ENCODE peak calls at places on chromosomes 4 and X, in four cellular contexts. T is HepG2, H is WTC11, K is K562. G is an unnamed sample.
A peak's percentile ranks its signal among the peaks of the same experiment; 100 is the strongest.

GRCh38 chr4:15636818-15637217 is 18.3 kb downstream of the FBXL5 start:
- DNase-seq in K (no peak), T (no peak), H (no peak), G (no peak)

GRCh38 chr4:137390141-137390540 is 142.2 kb downstream of the PCDH18 start:
- DNase-seq in T (no peak), K (no peak), H (no peak), G (no peak)

GRCh38 chr4:104490770-104491395 is 3.8 kb downstream of the CXXC4 start:
- DNase-seq in H (peak; percentile 56), T (peak; percentile 17), K (peak; percentile 63), G (peak; percentile 58)

GRCh38 chr4:185108669-185109068 is 34.4 kb upstream of the SLC25A4 start:
- DNase-seq in T (no peak), K (no peak), H (no peak), G (no peak)

GRCh38 chr4:27168783-27169182 is 308.1 kb downstream of the STIM2 start:
- DNase-seq in T (no peak), H (no peak), K (no peak), G (no peak)

GRCh38 chr4:166491635-166492034 is 618.6 kb downstream of the TLL1 start:
- DNase-seq in H (no peak), K (no peak), T (no peak), G (no peak)

GRCh38 chrX:68234171-68234910 is 199.0 kb downstream of the OPHN1 start:
- DNase-seq in T (no peak), H (peak; percentile 13), K (no peak), G (peak; percentile 22)

GRCh38 chr4:159719531-159719930 is 616.7 kb downstream of the RAPGEF2 start:
- DNase-seq in K (no peak), H (no peak), T (no peak), G (no peak)

GRCh38 chr4:55186123-55186522 is 60.7 kb upstream of the KDR start:
- DNase-seq in T (no peak), K (no peak), H (no peak), G (no peak)

GRCh38 chr4:84678976-84679744 is 96.2 kb downstream of the CDS1 start:
- DNase-seq in H (no peak), T (no peak), K (no peak), G (no peak)

GRCh38 chrX:22429704-22430103 is 157.0 kb downstream of the CBLL2 start:
- DNase-seq in T (no peak), H (no peak), K (no peak), G (no peak)

GRCh38 chr4:56655627-56656345 is 25.3 kb downstream of the HOPX start:
- DNase-seq in H (peak; percentile 29), T (no peak), K (no peak), G (peak; percentile 44)

GRCh38 chrX:48835524-48836329 is at the start of gene PCSK1N:
- DNase-seq in H (peak; percentile 30), K (no peak), T (peak; percentile 88), G (peak; percentile 68)

GRCh38 chrX:119757979-119758681 is at the start of gene SOWAHD:
- DNase-seq in H (peak; percentile 63), K (peak; percentile 30), T (peak; percentile 50), G (peak; percentile 53)

GRCh38 chr4:72383439-72383838 is 185.6 kb downstream of the ADAMTS3 start:
- DNase-seq in K (no peak), H (no peak), T (no peak), G (no peak)

GRCh38 chr4:8732092-8732491 is 139.5 kb downstream of the CPZ start:
- DNase-seq in K (no peak), H (no peak), T (no peak), G (no peak)

GRCh38 chr4:8774071-8774470 is 97.6 kb downstream of the HMX1 start:
- DNase-seq in K (no peak), T (no peak), H (peak; percentile 4), G (no peak)

GRCh38 chrX:135295238-135295943 is 13.9 kb upstream of the ETDC start:
- DNase-seq in K (no peak), T (no peak), H (peak; percentile 73), G (no peak)

GRCh38 chr4:2835978-2836377 is 7.7 kb upstream of the ADD1 start:
- DNase-seq in T (no peak), H (no peak), K (no peak), G (no peak)

GRCh38 chr4:143375326-143376073 is 38.8 kb downstream of the GAB1 start:
- DNase-seq in T (peak; percentile 17), H (peak; percentile 47), K (peak; percentile 44), G (no peak)

GRCh38 chrX:48460606-48461005 is 9.5 kb downstream of the SLC38A5 start:
- DNase-seq in K (no peak), H (no peak), T (no peak), G (no peak)

GRCh38 chrX:17738737-17739535 is 1.6 kb downstream of the SCML1 start:
- DNase-seq in T (no peak), H (no peak), K (no peak), G (no peak)

GRCh38 chr4:176791591-176792347 is 953 bp downstream of the VEGFC start:
- DNase-seq in K (no peak), H (peak; percentile 45), T (no peak), G (peak; percentile 39)

GRCh38 chr4:138062929-138063328 is 179.2 kb downstream of the SLC7A11 start:
- DNase-seq in T (no peak), K (no peak), H (no peak), G (no peak)

GRCh38 chrX:70433848-70434351 is 10.7 kb upstream of the DLG3 start:
- DNase-seq in K (peak; percentile 80), H (peak; percentile 78), T (peak; percentile 54), G (peak; percentile 82)

GRCh38 chr4:1872918-1873269 is 1.7 kb downstream of the NSD2 start:
- DNase-seq in T (no peak), H (no peak), K (no peak), G (no peak)

GRCh38 chr4:4344915-4345527 is 41.9 kb upstream of the NSG1 start:
- DNase-seq in K (no peak), T (no peak), H (no peak), G (no peak)

GRCh38 chr4:4554234-4554633 is 12.4 kb upstream of the STX18 start:
- DNase-seq in T (no peak), H (no peak), K (no peak), G (no peak)

GRCh38 chrX:63561425-63561824 is 210.3 kb upstream of the SPIN4 start:
- DNase-seq in T (no peak), K (peak; percentile 3), H (no peak), G (no peak)

GRCh38 chr4:106708604-106708876 is 327.6 kb downstream of the DKK2 start:
- DNase-seq in H (no peak), K (no peak), T (no peak), G (no peak)

DNA sequence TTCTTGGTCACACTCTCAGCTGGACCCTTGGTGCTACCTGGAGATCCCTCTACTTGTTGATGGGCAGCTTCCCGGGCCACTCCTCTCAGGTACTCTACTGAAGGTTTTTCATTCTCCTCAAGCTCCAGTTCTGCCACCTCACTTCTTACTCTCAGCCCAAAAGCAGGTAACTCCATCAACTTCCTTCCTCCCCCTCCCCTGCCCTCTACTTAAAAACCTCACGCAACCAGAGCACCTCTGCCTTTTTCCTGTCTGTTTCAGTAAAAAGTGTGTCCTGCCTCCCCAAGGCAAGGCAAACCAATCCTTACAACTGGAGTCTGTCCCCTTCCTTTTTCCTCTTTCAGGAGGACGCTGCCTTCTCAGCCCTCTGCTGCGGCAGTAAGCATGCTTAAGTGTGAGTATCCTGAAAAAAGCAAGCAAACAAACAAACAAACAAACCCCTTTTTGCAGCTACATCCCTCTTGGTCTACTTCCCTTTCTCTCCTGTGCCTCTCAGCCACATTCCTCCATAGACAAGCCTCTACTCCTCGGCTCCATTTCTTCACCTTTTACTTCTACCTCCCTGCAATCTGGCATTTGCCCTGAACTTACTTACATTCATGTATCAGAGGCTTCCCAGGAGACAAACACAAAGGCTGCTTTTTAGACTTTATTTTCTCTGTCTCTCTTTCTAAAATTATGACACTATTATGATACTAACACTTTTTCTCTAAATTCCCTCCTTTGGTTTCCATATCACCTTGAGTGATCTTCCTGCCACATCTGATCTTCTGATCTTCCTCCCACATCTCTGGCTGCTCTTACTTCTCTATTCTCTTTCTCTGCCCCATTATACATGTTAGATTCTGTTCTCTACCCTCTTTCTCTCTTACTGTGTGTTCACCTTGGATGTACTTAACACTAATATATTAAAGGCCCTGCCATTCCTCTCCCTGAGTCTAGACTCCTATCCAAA is 5.4 kb downstream of the ALPK1 start:
- DNase-seq in T (no peak), H (no peak), K (no peak), G (no peak)
- TF ChIP-seq ELF4 in T (no peak), H (no peak), K (no peak), G (no peak)

GRCh38 chr4:139651282-139652194 is 14.1 kb upstream of the MGST2 start:
- DNase-seq in H (peak; percentile 73), K (peak; percentile 73), T (peak; percentile 56), G (peak; percentile 71)
- TF ChIP-seq ELF4 in H (no peak), K (no peak), T (no peak), G (no peak)

DNA sequence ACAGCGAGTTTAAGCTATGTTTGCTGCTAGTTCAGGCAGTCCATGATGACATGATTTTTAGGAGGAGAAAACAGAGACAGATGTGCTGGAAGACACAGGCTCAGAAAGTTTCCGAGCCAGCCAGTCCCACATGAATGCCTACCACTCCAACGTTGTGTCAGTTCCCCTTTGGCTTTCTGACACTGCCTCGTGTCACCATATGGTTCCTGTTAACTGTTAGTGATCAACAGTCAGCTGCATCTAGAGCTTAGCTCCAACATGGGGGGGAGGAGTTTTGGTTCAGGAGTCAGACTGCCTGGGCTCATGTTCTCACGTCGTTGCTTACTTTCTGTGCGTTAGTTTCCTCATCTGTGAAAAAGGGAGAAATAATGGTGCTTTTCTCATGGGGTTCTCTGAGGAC is 343.7 kb downstream of the MID1IP1 start:
- DNase-seq in K (no peak), H (no peak), T (no peak), G (no peak)
- TF ChIP-seq ELF4 in K (no peak), H (no peak), T (no peak), G (no peak)

GRCh38 chrX:133185938-133186337 is 32.2 kb downstream of the TFDP3 start:
- DNase-seq in T (peak; percentile 24), H (no peak), K (no peak), G (no peak)

GRCh38 chrX:133188631-133189030 is 29.5 kb downstream of the TFDP3 start:
- DNase-seq in H (no peak), T (no peak), K (no peak), G (no peak)

GRCh38 chrX:133191739-133192039 is 26.5 kb downstream of the TFDP3 start:
- DNase-seq in K (no peak), T (no peak), H (no peak), G (no peak)

GRCh38 chrX:133185119-133185518 is 33.0 kb downstream of the TFDP3 start:
- DNase-seq in H (no peak), T (no peak), K (no peak), G (no peak)

DNA sequence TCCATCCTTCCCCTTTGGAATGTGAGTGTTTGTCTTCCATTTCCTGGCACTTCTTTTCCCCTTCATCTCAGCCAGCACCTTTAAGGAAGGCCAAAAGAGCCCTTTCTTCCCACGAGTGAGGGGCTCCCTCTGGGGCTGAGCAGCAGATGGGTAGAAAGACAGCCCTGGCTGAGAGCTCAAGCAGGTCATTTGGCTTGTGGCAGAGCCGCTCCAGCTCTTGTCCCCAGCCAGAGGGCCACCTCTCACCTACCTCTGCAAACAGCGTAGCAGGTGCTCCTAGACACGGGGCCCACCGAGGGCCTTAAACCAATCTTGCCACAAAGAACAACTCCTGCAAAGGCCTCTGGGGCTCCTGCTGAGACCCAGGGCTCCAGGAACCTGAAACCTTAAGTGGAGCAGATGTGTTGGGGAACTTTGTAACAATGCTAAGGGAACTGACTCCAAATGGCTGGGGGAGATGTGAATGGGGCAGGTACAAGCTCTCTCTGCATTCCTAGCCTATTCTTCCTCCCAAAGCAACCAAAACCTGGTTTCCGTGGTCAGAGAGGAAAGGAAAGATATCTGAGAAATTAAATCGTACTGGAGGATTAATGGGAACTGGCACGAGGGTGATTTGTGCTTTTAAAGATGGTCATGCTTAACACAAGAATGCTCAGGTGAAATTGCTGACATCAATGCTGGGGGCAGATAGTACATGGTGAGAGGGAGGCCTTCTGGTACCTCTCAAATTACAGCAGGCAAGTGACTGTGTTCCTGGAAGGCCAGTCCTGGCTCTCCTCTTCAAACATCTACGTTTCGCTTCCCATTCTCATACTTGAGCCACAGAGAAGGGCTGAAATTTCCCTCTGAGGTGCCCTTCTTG is 27.0 kb downstream of the TFDP3 start:
- DNase-seq in K (no peak), T (no peak), H (no peak), G (no peak)
- TF ChIP-seq ELF4 in K (no peak), T (no peak), H (no peak), G (no peak)

G was measured in HEK293T.